ENCODE peak calls at places on chromosomes 11 and 22, in nine cellular contexts. L is adrenal gland, S is fibroblast of mammary gland, T is AG09319, U is AG04450, Z is hepatocyte, M is cardiac muscle cell, P is tibial artery, J is pancreas. N is an unnamed sample.

GRCh38 chr22:39728236-39728860 is 157.8 kb downstream of the CACNA1I start:
- DNase-seq in T (no peak), J (no peak), L (no peak), Z (no peak), M (no peak), U (no peak), P (peak), S (no peak), N (no peak)

GRCh38 chr11:44718057-44718456 is 8.7 kb upstream of the TSPAN18 start:
- DNase-seq in U (no peak), M (no peak), L (no peak), P (no peak), Z (no peak), T (no peak), S (no peak), J (no peak), N (no peak)

GRCh38 chr11:128130052-128130451 is 457.3 kb downstream of the ETS1 start:
- DNase-seq in L (no peak), J (no peak), P (no peak), T (no peak), S (no peak), M (no peak), Z (no peak), U (no peak), N (no peak)

GRCh38 chr22:38710866-38711265 is 5.1 kb downstream of the GTPBP1 start:
- DNase-seq in L (no peak), P (no peak), M (no peak), U (no peak), T (no peak), S (no peak), J (no peak), Z (no peak), N (no peak)

GRCh38 chr11:119380816-119381185 is 689 bp downstream of the USP2 start:
- DNase-seq in Z (no peak), L (no peak), S (no peak), T (no peak), J (no peak), P (no peak), U (no peak), M (no peak), N (no peak)

GRCh38 chr11:93936416-93936815 is 84.7 kb upstream of the HEPHL1 start:
- DNase-seq in L (no peak), U (no peak), J (no peak), M (no peak), P (no peak), S (no peak), T (no peak), Z (no peak), N (no peak)

GRCh38 chr11:95505927-95506426 is 275.0 kb upstream of the SESN3 start:
- DNase-seq in T (peak), M (peak), Z (no peak), L (no peak), S (peak), U (no peak), J (no peak), P (no peak), N (peak)

GRCh38 chr11:45185228-45185729 is 38.8 kb downstream of the PRDM11 start:
- DNase-seq in J (no peak), L (no peak), U (no peak), P (no peak), T (no peak), Z (no peak), M (no peak), S (no peak), N (no peak)

GRCh38 chr11:1225386-1226225 is 2.7 kb downstream of the MUC5B start:
- DNase-seq in S (no peak), U (no peak), L (no peak), M (no peak), T (no peak), J (no peak), Z (no peak), P (peak), N (no peak)

GRCh38 chr22:20239063-20239950 is 28.8 kb downstream of the RTN4R start:
- DNase-seq in L (no peak), S (peak), M (peak), P (no peak), T (no peak), J (no peak), U (no peak), Z (peak), N (no peak)

GRCh38 chr22:41288245-41288946 is 2.4 kb upstream of the RANGAP1 start:
- DNase-seq in M (peak), T (no peak), U (peak), Z (peak), S (peak), J (peak), P (no peak), L (peak), N (peak)

GRCh38 chr11:56885182-56885581 is 103.5 kb upstream of the OR5AK2 start:
- DNase-seq in J (peak), T (no peak), P (no peak), S (no peak), L (no peak), M (no peak), U (no peak), Z (peak), N (no peak)

GRCh38 chr11:86473991-86474833 is 99.5 kb downstream of the CCDC81 start:
- DNase-seq in L (peak), J (no peak), T (no peak), M (no peak), P (peak), S (peak), Z (no peak), U (no peak), N (no peak)

GRCh38 chr22:36280379-36280778 is 27.4 kb downstream of the APOL1 start:
- DNase-seq in U (no peak), Z (no peak), T (no peak), J (no peak), M (no peak), L (no peak), S (no peak), P (peak), N (no peak)

GRCh38 chr22:36282078-36282831 is 29.3 kb downstream of the APOL1 start:
- DNase-seq in U (no peak), T (no peak), L (no peak), M (no peak), P (peak), Z (no peak), J (no peak), S (no peak), N (no peak)

GRCh38 chr22:36277482-36278291 is 24.8 kb downstream of the APOL1 start:
- DNase-seq in Z (peak), P (peak), U (peak), S (peak), J (no peak), L (peak), M (peak), T (no peak), N (peak)

GRCh38 chr22:36281726-36282077 is 28.8 kb downstream of the APOL1 start:
- DNase-seq in P (peak), J (no peak), Z (no peak), U (no peak), T (no peak), S (no peak), M (no peak), L (no peak), N (no peak)

GRCh38 chr22:36279219-36279666 is 26.3 kb downstream of the APOL1 start:
- DNase-seq in U (no peak), M (peak), P (no peak), J (no peak), L (no peak), S (no peak), Z (no peak), T (no peak), N (no peak)
- TF ChIP-seq CTCF in U (no peak), M (no peak), P (no peak), J (no peak), L (no peak), S (no peak), Z (no peak), T (no peak), N (no peak)

GRCh38 chr22:35329114-35329847 is 29.6 kb downstream of the TOM1 start:
- DNase-seq in M (no peak), S (no peak), U (no peak), T (no peak), J (no peak), L (no peak), P (no peak), Z (no peak), N (peak)
- TF ChIP-seq CTCF in M (no peak), S (no peak), U (no peak), T (no peak), J (no peak), L (peak), P (no peak), Z (peak), N (no peak)

DNA sequence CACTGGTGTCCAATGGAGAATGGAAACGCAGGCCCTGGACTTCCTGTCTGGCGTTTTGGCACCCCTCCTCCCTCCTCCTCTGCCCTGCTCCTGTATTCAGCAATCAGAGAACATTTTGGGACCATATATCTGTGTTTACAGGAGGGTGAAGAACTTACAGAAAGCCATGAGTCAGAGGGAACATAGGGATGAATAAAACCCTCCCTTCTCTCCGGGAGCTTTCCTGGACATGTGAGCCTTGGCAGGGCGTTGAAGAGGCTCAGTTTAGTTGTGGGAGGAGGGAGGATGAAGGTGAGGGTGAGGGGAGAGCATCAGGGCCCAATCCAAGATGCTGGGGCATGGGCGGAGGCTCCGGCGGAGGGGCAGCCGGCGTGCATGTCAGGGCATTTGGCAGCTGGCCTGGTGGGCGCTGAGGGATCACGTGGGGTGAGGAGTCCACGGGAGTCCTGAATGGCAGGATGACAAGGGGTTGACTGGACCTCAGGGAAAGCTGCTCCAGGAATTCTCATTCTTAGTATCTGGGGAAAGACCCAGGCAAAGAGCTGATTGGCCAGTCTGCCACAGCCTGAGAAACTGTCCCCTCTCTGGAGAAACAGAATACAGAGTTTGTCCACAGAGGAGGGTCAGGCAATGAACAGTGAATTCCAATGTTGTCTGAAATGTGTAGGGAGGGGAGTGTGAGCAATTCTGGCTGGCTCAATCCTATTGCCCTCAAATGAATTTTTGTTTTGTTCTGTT is 28.9 kb downstream of the MICAL2 start:
- DNase-seq in U (peak), J (no peak), S (peak), Z (no peak), L (no peak), T (no peak), M (peak), P (peak), N (peak)
- TF ChIP-seq CTCF in U (no peak), J (no peak), S (no peak), Z (no peak), L (no peak), T (no peak), M (no peak), P (no peak), N (no peak)

GRCh38 chr11:122023614-122024250 is 92.3 kb downstream of the BLID start:
- DNase-seq in P (no peak), T (no peak), S (peak), U (no peak), J (no peak), L (no peak), M (peak), Z (no peak), N (no peak)
- TF ChIP-seq CTCF in P (peak), T (no peak), S (peak), U (no peak), J (no peak), L (no peak), M (no peak), Z (no peak), N (no peak)